ENCODE peak calls at places on chromosomes 12 and 14, in five cellular contexts. G is gastrocnemius medialis, N is body of pancreas, M is HCT116, U is upper lobe of right lung. D is an unnamed sample.

GRCh38 chr12:45357547-45358417 is 141.9 kb downstream of the ANO6 start:
- DNase-seq in G (no peak), N (no peak), M (no peak), U (no peak), D (no peak)

GRCh38 chr12:88360349-88360748 is 218.2 kb downstream of the TMTC3 start:
- DNase-seq in G (no peak), N (no peak), M (no peak), U (no peak), D (no peak)

GRCh38 chr12:32896438-32897275 is at the start of gene PKP2:
- DNase-seq in G (peak; percentile 19), N (peak; percentile 87), M (peak; percentile 62), U (peak; percentile 82), D (peak; percentile 26)

GRCh38 chr12:76688001-76688400 is 75.9 kb upstream of the ZDHHC17 start:
- DNase-seq in G (no peak), N (no peak), M (no peak), U (no peak), D (no peak)

GRCh38 chr14:74508844-74509428 is 15.4 kb downstream of the ISCA2 start:
- DNase-seq in G (no peak), N (no peak), M (no peak), U (peak; percentile 52), D (peak; percentile 41)

GRCh38 chr12:125175576-125175975 is 110.3 kb downstream of the AACS start:
- DNase-seq in G (no peak), N (no peak), M (no peak), U (no peak), D (no peak)

GRCh38 chr12:11085419-11085818 is 6.7 kb downstream of the TAS2R43 start:
- DNase-seq in G (no peak), N (no peak), M (no peak), U (no peak), D (no peak)

GRCh38 chr12:80107221-80107620 is 7.9 kb downstream of the OTOGL start:
- DNase-seq in G (no peak), N (no peak), M (no peak), U (no peak), D (no peak)

GRCh38 chr14:95482967-95483842 is 33.2 kb downstream of the SYNE3 start:
- DNase-seq in G (peak; percentile 80), N (peak; percentile 28), M (peak; percentile 46), U (no peak), D (peak; percentile 83)

GRCh38 chr12:62658910-62659309 is 192.3 kb downstream of the MON2 start:
- DNase-seq in G (no peak), N (no peak), M (no peak), U (no peak), D (no peak)

GRCh38 chr14:45135659-45136314 is at the start of gene FANCM:
- DNase-seq in G (peak; percentile 93), N (peak; percentile 95), M (peak; percentile 98), U (peak; percentile 83), D (peak; percentile 91)

GRCh38 chr12:96401061-96401871 is 1.0 kb upstream of the CDK17 start:
- DNase-seq in G (no peak), N (peak; percentile 31), M (peak; percentile 51), U (no peak), D (no peak)

GRCh38 chr12:96131230-96131788 is 62.9 kb upstream of the ELK3 start:
- DNase-seq in G (no peak), N (no peak), M (no peak), U (no peak), D (no peak)

GRCh38 chr12:108265505-108265904 is 73.6 kb downstream of the CMKLR1 start:
- DNase-seq in G (no peak), N (no peak), M (no peak), U (no peak), D (no peak)

GRCh38 chr12:112967858-112968257 is 10.5 kb upstream of the OAS2 start:
- DNase-seq in G (no peak), N (no peak), M (no peak), U (no peak), D (no peak)

GRCh38 chr14:32081901-32082300 is 4.8 kb downstream of the ARHGAP5 start:
- DNase-seq in G (no peak), N (no peak), M (no peak), U (no peak), D (no peak)

GRCh38 chr12:106139422-106140141 is 828 bp upstream of the NUAK1 start:
- DNase-seq in G (peak; percentile 88), N (peak; percentile 86), M (peak; percentile 56), U (peak; percentile 89), D (peak; percentile 94)

GRCh38 chr14:91918159-91918883 is 29.2 kb downstream of the FBLN5 start:
- DNase-seq in G (no peak), N (no peak), M (no peak), U (no peak), D (no peak)

GRCh38 chr14:100118377-100119011 is 41.0 kb downstream of the DEGS2 start:
- DNase-seq in G (no peak), N (no peak), M (no peak), U (no peak), D (no peak)

GRCh38 chr14:23252006-23252405 is 14.3 kb downstream of the RNF212B start:
- DNase-seq in G (no peak), N (no peak), M (no peak), U (no peak), D (no peak)

GRCh38 chr14:24814944-24815343 is 181.0 kb upstream of the GZMB start:
- DNase-seq in G (no peak), N (no peak), M (no peak), U (no peak), D (no peak)

GRCh38 chr12:126347421-126347820 is 1282.2 kb downstream of the AACS start:
- DNase-seq in G (no peak), N (no peak), M (no peak), U (no peak), D (no peak)

GRCh38 chr12:112822056-112822455 is 30.5 kb downstream of the RPH3A start:
- DNase-seq in G (no peak), N (no peak), M (no peak), U (no peak), D (no peak)

GRCh38 chr12:25692115-25693035 is 139.3 kb upstream of the LMNTD1 start:
- DNase-seq in G (no peak), N (peak; percentile 17), M (no peak), U (no peak), D (no peak)

DNA sequence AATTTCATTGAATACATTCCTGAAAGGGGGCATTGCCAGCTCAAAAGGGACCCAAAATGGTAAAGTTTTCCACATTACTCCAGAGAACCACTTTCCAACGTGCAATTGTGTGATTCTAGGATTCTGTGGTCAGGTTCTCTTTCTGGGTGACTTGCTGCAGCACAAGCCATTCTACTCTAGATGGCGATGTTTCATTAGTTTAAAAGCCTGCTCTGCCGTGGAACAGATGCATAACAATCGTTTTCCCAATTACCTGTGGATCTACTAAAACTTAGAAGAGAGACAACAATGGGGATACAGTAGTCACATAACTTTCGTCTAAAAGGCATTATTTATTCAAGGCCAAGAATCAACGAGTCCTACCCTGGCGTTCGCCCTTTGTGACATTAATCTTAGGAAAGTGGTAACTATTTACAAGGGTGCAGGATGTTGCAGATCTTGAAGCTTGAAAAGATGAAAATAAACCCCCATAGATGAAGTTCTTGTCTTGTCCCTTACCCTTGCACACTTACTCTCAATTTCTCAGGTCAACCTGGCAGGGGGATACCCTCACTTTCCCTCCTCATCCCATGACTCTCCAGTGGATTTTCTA is 400.9 kb downstream of the SNAPC1 start:
- DNase-seq in G (no peak), N (no peak), M (peak; percentile 23), U (no peak), D (no peak)
- H3K36me3 ChIP-seq in G (no peaks in the 10 kb centered on the region), N (no peaks in the 10 kb centered on the region), M (no peaks in the 10 kb centered on the region), U (no peaks in the 10 kb centered on the region), D (no peaks in the 10 kb centered on the region)

GRCh38 chr14:54783660-54784015 is 119.0 kb downstream of the GCH1 start:
- DNase-seq in G (no peak), N (no peak), M (no peak), U (no peak), D (no peak)
- H3K4me3 ChIP-seq in G (no peak overlapping the region), N (no peak overlapping the region), M (no peak overlapping the region), U (no peak overlapping the region), D (no peak overlapping the region)

DNA sequence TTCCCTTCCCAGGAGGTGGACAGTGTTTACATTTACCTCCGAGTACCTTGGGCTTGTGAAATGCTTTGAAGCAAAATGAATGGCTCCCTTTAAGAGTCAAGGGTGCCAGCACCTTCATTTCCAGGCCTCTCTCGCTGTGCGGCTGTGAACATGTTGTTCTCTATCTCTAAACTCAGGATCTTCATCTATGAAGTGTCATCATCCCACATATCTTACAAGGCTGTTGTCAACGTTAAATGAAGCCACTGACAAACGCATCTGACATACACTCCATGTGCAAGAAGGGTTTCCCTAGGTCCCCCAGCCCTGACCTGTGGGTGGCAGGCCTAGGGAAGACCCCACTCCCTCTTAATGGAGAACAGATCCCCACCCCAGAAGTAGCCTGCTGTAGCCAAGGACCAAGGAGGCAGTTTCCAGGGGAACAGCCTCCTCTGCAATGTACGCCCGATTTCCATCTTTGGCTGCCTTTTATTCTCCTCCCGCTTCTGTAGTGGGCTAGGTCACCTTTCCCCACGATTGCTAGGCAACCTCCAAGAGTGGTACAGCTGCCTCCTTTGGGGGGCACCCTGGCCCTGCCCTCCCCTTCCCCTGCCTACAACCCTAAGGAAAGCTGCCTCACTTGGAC is 7.6 kb downstream of the ACTN1 start:
- DNase-seq in G (no peak), N (no peak), M (no peak), U (no peak), D (no peak)
- H3K36me3 ChIP-seq in G (no peaks in the 10 kb centered on the region), N (no peaks in the 10 kb centered on the region), M (peaks cover 4% of the 10 kb centered on the region), U (peaks cover 11% of the 10 kb centered on the region), D (no peaks in the 10 kb centered on the region)

GRCh38 chr12:9113987-9114309 is 1.8 kb downstream of the A2M start:
- DNase-seq in G (no peak), N (no peak), M (no peak), U (no peak), D (no peak)
- H3K4me3 ChIP-seq in G (peak overlapping the region; percentile 52), N (no peak overlapping the region), M (no peak overlapping the region), U (peak overlapping the region; percentile 60), D (peak overlapping the region; percentile 58)

GRCh38 chr12:132071001-132071810 is 72.9 kb downstream of the DDX51 start:
- DNase-seq in G (no peak), N (no peak), M (no peak), U (no peak), D (no peak)
- H3K36me3 ChIP-seq in G (peaks cover 67% of the 10 kb centered on the region), N (peaks cover 4% of the 10 kb centered on the region), M (peaks cover 8% of the 10 kb centered on the region), U (peaks cover 71% of the 10 kb centered on the region), D (no peaks in the 10 kb centered on the region)

GRCh38 chr14:50794063-50794645 is 36.8 kb downstream of the NIN start:
- DNase-seq in G (no peak), N (no peak), M (no peak), U (no peak), D (no peak)
- H3K4me3 ChIP-seq in G (no peak overlapping the region), N (no peak overlapping the region), M (no peak overlapping the region), U (no peak overlapping the region), D (peak overlapping the region; percentile 1)

GRCh38 chr14:52882824-52883223 is 68.0 kb downstream of the FERMT2 start:
- DNase-seq in G (no peak), N (no peak), M (no peak), U (no peak), D (no peak)
- H3K36me3 ChIP-seq in G (peaks cover 22% of the 10 kb centered on the region), N (no peaks in the 10 kb centered on the region), M (no peaks in the 10 kb centered on the region), U (peaks cover 25% of the 10 kb centered on the region), D (peaks cover 61% of the 10 kb centered on the region)

D was measured in psoas muscle.